ENCODE peak calls at places on chromosome 5, in five cellular contexts. Y, M, J, C and B are unnamed samples.

GRCh38 chr5:101163088-101163487 is 260.0 kb upstream of the ST8SIA4 start:
- DNase-seq in Y (no peak), M (no peak), J (no peak), C (no peak), B (no peak)

GRCh38 chr5:74903165-74903787 is 37.1 kb upstream of the FAM169A start:
- DNase-seq in Y (no peak), M (peak; percentile 71), J (peak; percentile 28), C (peak; percentile 96), B (no peak)

GRCh38 chr5:78534148-78535009 is 114.2 kb downstream of the LHFPL2 start:
- DNase-seq in Y (peak; percentile 76), M (no peak), J (peak; percentile 89), C (peak; percentile 58), B (no peak)

GRCh38 chr5:1504244-1504595 is 19.5 kb downstream of the LPCAT1 start:
- DNase-seq in Y (no peak), M (no peak), J (no peak), C (no peak), B (no peak)

GRCh38 chr5:126003309-126003708 is 419.9 kb upstream of the GRAMD2B start:
- DNase-seq in Y (peak; percentile 54), M (peak; percentile 64), J (peak; percentile 96), C (no peak), B (peak; percentile 54)

GRCh38 chr5:146924132-146924531 is 45.6 kb upstream of the PPP2R2B start:
- DNase-seq in Y (no peak), M (no peak), J (no peak), C (no peak), B (no peak)

GRCh38 chr5:608286-609087 is 3.7 kb upstream of the CEP72 start:
- DNase-seq in Y (no peak), M (peak; percentile 14), J (no peak), C (no peak), B (no peak)

GRCh38 chr5:149358294-149358651 is 427 bp downstream of the PCYOX1L start:
- DNase-seq in Y (peak; percentile 53), M (peak; percentile 35), J (peak; percentile 15), C (no peak), B (no peak)

GRCh38 chr5:142364251-142365145 is 39.7 kb upstream of the SPRY4 start:
- DNase-seq in Y (peak; percentile 82), M (no peak), J (peak; percentile 45), C (peak; percentile 75), B (no peak)

GRCh38 chr5:10513501-10514442 is 50.1 kb upstream of the ANKRD33B start:
- DNase-seq in Y (no peak), M (no peak), J (peak; percentile 92), C (peak; percentile 93), B (peak; percentile 50)

GRCh38 chr5:54884195-54884536 is 101.2 kb downstream of the ESM1 start:
- DNase-seq in Y (no peak), M (no peak), J (no peak), C (peak; percentile 64), B (no peak)
- H3K4me3 ChIP-seq in Y (peak overlapping the region; percentile 66), M (peak overlapping the region; percentile 65), J (peak overlapping the region; percentile 59), C (peak overlapping the region; percentile 72), B (no peak overlapping the region)

GRCh38 chr5:139711852-139712171 is 63.7 kb downstream of the CXXC5 start:
- DNase-seq in Y (peak; percentile 38), M (no peak), J (no peak), C (peak; percentile 85), B (no peak)
- H3K4me3 ChIP-seq in Y (peak overlapping the region; percentile 58), M (peak overlapping the region; percentile 64), J (peak overlapping the region; percentile 60), C (peak overlapping the region; percentile 69), B (peak overlapping the region; percentile 41)

DNA sequence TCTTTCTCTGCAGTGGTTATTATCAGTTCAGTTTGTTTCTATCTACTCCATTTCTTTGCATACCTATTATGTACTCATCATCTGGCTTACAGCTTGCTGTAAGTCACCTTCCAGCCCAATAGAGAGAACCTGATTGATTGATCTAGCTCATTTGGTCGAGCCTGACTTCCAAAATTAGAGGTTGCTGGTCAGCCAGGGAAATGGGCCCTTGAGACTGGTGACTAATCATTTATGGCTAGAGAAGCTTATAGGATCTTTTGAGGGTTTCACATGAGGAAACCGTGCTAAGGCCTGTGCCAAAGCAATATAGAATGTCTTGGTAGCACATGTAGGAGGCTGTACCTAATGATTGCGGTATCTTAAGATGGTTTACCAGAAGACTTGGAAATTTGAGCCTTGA is 5.8 kb downstream of the SREK1 start:
- DNase-seq in Y (no peak), M (no peak), J (no peak), C (no peak), B (no peak)
- H3K4me3 ChIP-seq in Y (no peak overlapping the region), M (no peak overlapping the region), J (no peak overlapping the region), C (no peak overlapping the region), B (no peak overlapping the region)

GRCh38 chr5:39055027-39055759 is 19.0 kb downstream of the RICTOR start:
- DNase-seq in Y (no peak), M (no peak), J (no peak), C (no peak), B (no peak)

GRCh38 chr5:39058984-39059565 is 15.1 kb downstream of the RICTOR start:
- DNase-seq in Y (no peak), M (no peak), J (no peak), C (no peak), B (no peak)

GRCh38 chr5:39055760-39056393 is 18.3 kb downstream of the RICTOR start:
- DNase-seq in Y (no peak), M (no peak), J (no peak), C (no peak), B (no peak)

GRCh38 chr5:39057745-39058144 is 16.5 kb downstream of the RICTOR start:
- DNase-seq in Y (no peak), M (no peak), J (no peak), C (no peak), B (no peak)

DNA sequence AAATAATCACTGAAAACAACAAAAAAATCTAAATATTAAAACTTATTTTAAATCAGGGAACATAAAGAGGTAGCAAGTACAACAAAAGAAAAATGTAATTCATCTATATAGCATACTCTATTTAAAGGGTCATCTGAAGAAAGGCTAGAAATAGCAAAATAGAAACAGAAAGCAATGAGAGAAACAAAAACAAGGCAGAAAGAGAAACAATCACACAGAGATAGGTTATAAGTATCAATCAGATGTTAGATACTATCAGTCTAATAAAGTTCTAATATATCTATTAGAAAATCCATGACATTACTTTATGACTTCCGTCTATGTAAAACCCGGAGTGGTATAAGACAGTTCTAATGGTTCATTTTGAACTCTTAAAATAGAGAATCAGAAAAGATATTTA is 16.0 kb downstream of the RICTOR start:
- DNase-seq in Y (no peak), M (no peak), J (no peak), C (no peak), B (no peak)
- H3K4me3 ChIP-seq in Y (peak overlapping the region; percentile 32), M (peak overlapping the region; percentile 31), J (peak overlapping the region; percentile 37), C (no peak overlapping the region), B (no peak overlapping the region)

GRCh38 chr5:178153530-178154340 is at the start of gene NHP2:
- DNase-seq in Y (peak; percentile 98), M (peak; percentile 99), J (peak; percentile 99), C (peak; percentile 100), B (peak; percentile 95)
- H3K4me3 ChIP-seq in Y (peak within 1 kb of the TSS; percentile 97), M (peak within 1 kb of the TSS; percentile 96), J (peak within 1 kb of the TSS; percentile 80), C (peak within 1 kb of the TSS; percentile 92), B (peak within 1 kb of the TSS; percentile 68)

GRCh38 chr5:176741566-176742211 is 68.7 kb upstream of the UNC5A start:
- DNase-seq in Y (no peak), M (peak; percentile 10), J (no peak), C (peak; percentile 61), B (no peak)

GRCh38 chr5:176743828-176744583 is 66.4 kb upstream of the UNC5A start:
- DNase-seq in Y (no peak), M (no peak), J (no peak), C (peak; percentile 59), B (no peak)

GRCh38 chr5:176740702-176741565 is 69.4 kb upstream of the UNC5A start:
- DNase-seq in Y (no peak), M (peak; percentile 17), J (no peak), C (no peak), B (no peak)

GRCh38 chr5:176743136-176743827 is 67.1 kb upstream of the UNC5A start:
- DNase-seq in Y (no peak), M (no peak), J (no peak), C (peak; percentile 80), B (no peak)

DNA sequence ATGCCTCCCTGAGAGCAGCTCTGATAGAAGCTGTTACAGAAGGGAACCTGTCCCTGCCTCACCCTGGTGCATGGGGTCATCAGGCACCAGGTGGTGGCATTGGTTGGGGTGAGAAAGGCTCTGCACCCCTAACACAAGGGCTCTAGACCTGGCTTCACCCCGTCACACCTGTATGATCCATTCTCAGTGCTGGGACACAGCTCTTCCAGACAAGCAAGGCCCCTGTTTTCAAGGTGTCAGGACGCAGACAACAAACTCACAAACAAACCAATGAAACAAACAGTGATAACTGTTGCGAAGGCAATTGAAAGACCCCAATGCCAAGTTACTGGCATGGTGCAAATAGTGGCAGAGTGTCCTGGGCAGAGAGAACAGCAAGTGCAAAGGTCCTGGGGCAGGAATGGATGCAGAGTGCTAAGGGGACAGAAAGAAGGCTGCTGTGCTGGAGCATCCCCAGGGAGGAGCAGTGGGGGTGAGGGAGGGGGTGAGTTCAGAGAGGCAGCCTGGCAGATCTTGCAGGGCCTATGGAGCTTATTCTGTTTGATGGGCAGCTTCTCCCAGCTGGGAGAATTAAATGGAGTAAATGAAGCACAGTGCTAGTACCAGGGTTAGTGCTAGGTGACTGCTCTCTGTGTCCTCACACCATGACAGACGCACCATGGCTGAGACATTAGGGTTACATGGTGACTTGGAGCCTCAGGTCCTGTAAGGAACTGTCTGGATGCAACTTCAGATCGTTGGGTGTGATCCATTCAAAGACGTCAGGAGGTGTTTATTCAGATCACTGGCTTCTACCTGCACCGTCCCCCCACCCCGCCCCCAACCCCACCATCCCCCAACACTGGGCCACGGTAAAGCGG is 67.9 kb upstream of the UNC5A start:
- DNase-seq in Y (no peak), M (no peak), J (no peak), C (peak; percentile 48), B (no peak)
- H3K4me3 ChIP-seq in Y (no peak overlapping the region), M (no peak overlapping the region), J (no peak overlapping the region), C (no peak overlapping the region), B (no peak overlapping the region)